ENCODE peak calls at places on chromosomes 11 and 22, in six cellular contexts. Z, Y, L, T, Q and P are unnamed samples.

GRCh38 chr22:16783930-16784354 is 41.3 kb downstream of the XKR3 start:
- DNase-seq in Z (no peak), Y (no peak), L (no peak), T (no peak), Q (peak), P (no peak)

GRCh38 chr22:27896251-27896650 is 22.8 kb downstream of the PITPNB start:
- DNase-seq in Z (no peak), Y (no peak), L (no peak), T (no peak), Q (peak), P (no peak)

GRCh38 chr22:40004836-40005235 is 10.1 kb downstream of the FAM83F start:
- DNase-seq in Z (no peak), Y (no peak), L (no peak), T (no peak), Q (no peak), P (no peak)

GRCh38 chr11:69137148-69137844 is 18.4 kb upstream of the SMIM38 start:
- DNase-seq in Z (no peak), Y (no peak), L (no peak), T (no peak), Q (no peak), P (no peak)

GRCh38 chr11:986270-986951 is 50.1 kb downstream of the MUC6 start:
- DNase-seq in Z (no peak), Y (no peak), L (no peak), T (peak), Q (no peak), P (no peak)

GRCh38 chr22:46425011-46425410 is 89.5 kb downstream of the TRMU start:
- DNase-seq in Z (no peak), Y (no peak), L (peak), T (no peak), Q (no peak), P (no peak)

GRCh38 chr22:20061481-20061861 is 18.6 kb upstream of the DGCR8 start:
- DNase-seq in Z (no peak), Y (no peak), L (no peak), T (no peak), Q (no peak), P (no peak)

GRCh38 chr11:65611028-65611757 is 2.8 kb downstream of the MAP3K11 start:
- DNase-seq in Z (no peak), Y (no peak), L (no peak), T (no peak), Q (no peak), P (no peak)

GRCh38 chr11:695606-696381 is at the start of gene TMEM80:
- DNase-seq in Z (peak), Y (peak), L (peak), T (peak), Q (peak), P (peak)

GRCh38 chr11:21604564-21604963 is 588.3 kb upstream of the ANO5 start:
- DNase-seq in Z (no peak), Y (no peak), L (no peak), T (no peak), Q (no peak), P (no peak)

GRCh38 chr11:45264839-45265515 is 21.2 kb downstream of the SYT13 start:
- DNase-seq in Z (no peak), Y (no peak), L (peak), T (no peak), Q (no peak), P (no peak)

GRCh38 chr11:2777871-2778629 is 78.3 kb upstream of the KCNQ1OT1 start:
- DNase-seq in Z (peak), Y (no peak), L (no peak), T (peak), Q (no peak), P (peak)

GRCh38 chr11:84227970-84228369 is 941.8 kb upstream of the CCDC90B start:
- DNase-seq in Z (no peak), Y (no peak), L (no peak), T (no peak), Q (no peak), P (no peak)

GRCh38 chr22:17866621-17867020 is 92.4 kb upstream of the BID start:
- DNase-seq in Z (no peak), Y (no peak), L (no peak), T (no peak), Q (no peak), P (no peak)

GRCh38 chr22:43477151-43477725 is 65.4 kb downstream of the MPPED1 start:
- DNase-seq in Z (no peak), Y (no peak), L (no peak), T (no peak), Q (no peak), P (no peak)

GRCh38 chr11:86848132-86848531 is 47.8 kb downstream of the PRSS23 start:
- DNase-seq in Z (no peak), Y (no peak), L (no peak), T (no peak), Q (no peak), P (no peak)

GRCh38 chr11:69141742-69142141 is 14.0 kb upstream of the SMIM38 start:
- DNase-seq in Z (no peak), Y (no peak), L (no peak), T (no peak), Q (no peak), P (no peak)

GRCh38 chr11:81570669-81571068 is 1163.0 kb downstream of the FAM181B start:
- DNase-seq in Z (no peak), Y (no peak), L (no peak), T (no peak), Q (no peak), P (no peak)

GRCh38 chr11:81573367-81573766 is 1160.3 kb downstream of the FAM181B start:
- DNase-seq in Z (no peak), Y (no peak), L (no peak), T (no peak), Q (no peak), P (no peak)

GRCh38 chr11:81574301-81574700 is 1159.4 kb downstream of the FAM181B start:
- DNase-seq in Z (no peak), Y (no peak), L (no peak), T (no peak), Q (no peak), P (no peak)

GRCh38 chr11:81569999-81570398 is 1163.7 kb downstream of the FAM181B start:
- DNase-seq in Z (no peak), Y (no peak), L (no peak), T (no peak), Q (no peak), P (no peak)
- TF ChIP-seq CTCF in Z (no peak), Y (no peak), L (no peak), T (no peak), Q (no peak), P (no peak)

GRCh38 chr11:8285796-8286195 is 22.1 kb upstream of the LMO1 start:
- DNase-seq in Z (no peak), Y (no peak), L (no peak), T (peak), Q (no peak), P (no peak)
- TF ChIP-seq CTCF in Z (no peak), Y (no peak), L (no peak), T (no peak), Q (no peak), P (no peak)

GRCh38 chr22:44968736-44969135 is 41.1 kb downstream of the PHF21B start:
- DNase-seq in Z (no peak), Y (no peak), L (no peak), T (no peak), Q (no peak), P (no peak)
- TF ChIP-seq CTCF in Z (no peak), Y (no peak), L (peak), T (no peak), Q (peak), P (no peak)

GRCh38 chr11:94877446-94878200 is 95.7 kb downstream of the CWC15 start:
- DNase-seq in Z (no peak), Y (no peak), L (peak), T (no peak), Q (no peak), P (no peak)

GRCh38 chr11:94876222-94876621 is 97.1 kb downstream of the CWC15 start:
- DNase-seq in Z (no peak), Y (no peak), L (no peak), T (no peak), Q (no peak), P (no peak)

GRCh38 chr11:94879006-94879405 is 94.3 kb downstream of the CWC15 start:
- DNase-seq in Z (no peak), Y (no peak), L (no peak), T (no peak), Q (no peak), P (no peak)

GRCh38 chr11:94873910-94874575 is 99.3 kb downstream of the CWC15 start:
- DNase-seq in Z (no peak), Y (no peak), L (peak), T (no peak), Q (no peak), P (no peak)

DNA sequence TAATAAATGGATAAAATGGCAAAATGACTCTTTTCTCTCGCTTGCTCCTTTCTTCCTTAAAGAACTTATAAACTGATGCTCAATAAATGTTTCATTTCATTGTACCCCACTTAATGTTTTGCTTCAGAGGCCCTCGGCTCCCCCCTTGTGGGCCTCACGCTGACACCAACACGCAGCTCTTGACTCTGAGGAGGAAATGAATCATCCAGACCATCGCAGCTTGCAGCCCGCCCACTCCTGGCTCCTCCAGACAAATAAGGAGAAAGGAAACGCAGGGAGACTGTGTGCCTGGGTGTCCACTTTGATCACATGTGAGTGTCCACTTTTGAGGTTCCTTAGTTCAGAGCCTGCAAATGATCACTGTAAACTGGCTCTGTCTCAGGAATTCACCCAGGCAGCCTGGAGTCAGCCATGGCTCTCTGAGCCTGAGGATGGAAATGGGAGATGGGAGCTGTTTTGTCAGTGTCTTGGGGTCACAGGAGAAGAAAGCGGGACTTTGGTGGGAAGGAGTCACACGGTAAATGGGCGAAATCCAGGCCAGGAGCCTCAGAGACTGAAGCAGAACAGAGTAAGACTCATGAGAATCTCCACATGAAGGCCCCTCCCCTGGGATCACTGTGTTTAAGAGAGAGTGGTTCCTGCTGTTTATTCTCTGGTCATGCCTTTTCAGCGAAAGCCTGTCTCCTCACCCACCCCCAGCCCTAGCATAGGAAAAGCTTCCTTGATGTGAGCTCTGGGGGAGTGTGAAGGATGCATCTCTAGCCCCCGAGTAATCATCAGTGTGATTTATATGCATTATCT is 96.5 kb downstream of the CWC15 start:
- DNase-seq in Z (peak), Y (peak), L (peak), T (peak), Q (peak), P (no peak)
- TF ChIP-seq CTCF in Z (peak), Y (no peak), L (peak), T (no peak), Q (no peak), P (no peak)

DNA sequence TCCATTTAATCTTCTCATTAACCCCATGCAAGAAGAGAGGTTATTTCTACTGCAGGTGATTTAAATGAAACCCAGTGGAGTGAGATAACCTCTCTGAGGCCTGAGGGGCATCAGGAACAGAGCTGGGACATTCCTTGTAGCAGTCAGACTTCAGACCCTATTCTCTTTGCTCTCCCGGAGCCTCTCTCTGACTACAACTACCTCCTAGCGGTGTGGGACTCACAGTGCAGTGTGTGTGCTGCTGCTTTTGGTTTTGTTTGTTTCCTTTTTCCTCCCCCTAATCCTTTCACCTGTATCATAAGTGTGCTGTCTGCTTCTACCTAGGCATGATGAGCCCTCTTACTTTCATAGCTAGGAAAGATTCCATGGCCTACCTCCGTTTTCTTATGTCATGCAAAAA is 769.6 kb downstream of the NTM start:
- DNase-seq in Z (no peak), Y (no peak), L (no peak), T (no peak), Q (peak), P (no peak)
- TF ChIP-seq CTCF in Z (no peak), Y (no peak), L (no peak), T (no peak), Q (peak), P (no peak)

GRCh38 chr22:41191467-41191866 is 13.6 kb upstream of the L3MBTL2 start:
- DNase-seq in Z (no peak), Y (no peak), L (no peak), T (no peak), Q (no peak), P (no peak)

GRCh38 chr22:41197808-41198585 is 7.1 kb upstream of the L3MBTL2 start:
- DNase-seq in Z (no peak), Y (peak), L (no peak), T (peak), Q (no peak), P (no peak)

GRCh38 chr22:41193829-41194228 is 11.3 kb upstream of the L3MBTL2 start:
- DNase-seq in Z (no peak), Y (no peak), L (no peak), T (no peak), Q (no peak), P (no peak)

GRCh38 chr22:41201146-41201545 is 4.0 kb upstream of the L3MBTL2 start:
- DNase-seq in Z (no peak), Y (no peak), L (no peak), T (no peak), Q (no peak), P (no peak)

GRCh38 chr22:41197046-41197807 is 7.9 kb upstream of the L3MBTL2 start:
- DNase-seq in Z (peak), Y (peak), L (peak), T (peak), Q (peak), P (peak)
- TF ChIP-seq CTCF in Z (peak), Y (no peak), L (peak), T (no peak), Q (no peak), P (no peak)